ENCODE peak calls at places on chromosomes 12 and 14, in eight cellular contexts. One of them, this sample, is unnamed.

GRCh38 chr14:89912667-89913211 is 41.8 kb downstream of the EFCAB11 start:
- DNase-seq in tibial artery: peak; percentile 52
- DNase-seq in cardiac muscle cell: no peak
- DNase-seq in OCI-LY7: no peak
- DNase-seq in CD8-positive, alpha-beta T cell: no peak
- DNase-seq in colonic mucosa: no peak
- DNase-seq in H7: no peak
- DNase-seq in uterus: peak; percentile 45
- DNase-seq in this sample: no peak

GRCh38 chr12:22828059-22828458 is 203.1 kb downstream of the ETNK1 start:
- DNase-seq in tibial artery: no peak
- DNase-seq in cardiac muscle cell: no peak
- DNase-seq in OCI-LY7: no peak
- DNase-seq in CD8-positive, alpha-beta T cell: no peak
- DNase-seq in colonic mucosa: no peak
- DNase-seq in H7: no peak
- DNase-seq in uterus: no peak
- DNase-seq in this sample: no peak

GRCh38 chr14:92456215-92457017 is 57.2 kb upstream of the RIN3 start:
- DNase-seq in tibial artery: peak; percentile 38
- DNase-seq in cardiac muscle cell: peak; percentile 83
- DNase-seq in OCI-LY7: peak; percentile 57
- DNase-seq in CD8-positive, alpha-beta T cell: no peak
- DNase-seq in colonic mucosa: peak; percentile 41
- DNase-seq in H7: peak; percentile 89
- DNase-seq in uterus: peak; percentile 30
- DNase-seq in this sample: peak; percentile 72

GRCh38 chr12:27422697-27423096 is 23.8 kb upstream of the SMCO2 start:
- DNase-seq in tibial artery: no peak
- DNase-seq in cardiac muscle cell: no peak
- DNase-seq in OCI-LY7: no peak
- DNase-seq in CD8-positive, alpha-beta T cell: no peak
- DNase-seq in colonic mucosa: no peak
- DNase-seq in H7: peak; percentile 25
- DNase-seq in uterus: no peak
- DNase-seq in this sample: no peak

GRCh38 chr14:96212896-96213295 is 8.3 kb downstream of the BDKRB2 start:
- DNase-seq in tibial artery: no peak
- DNase-seq in cardiac muscle cell: no peak
- DNase-seq in OCI-LY7: no peak
- DNase-seq in CD8-positive, alpha-beta T cell: no peak
- DNase-seq in colonic mucosa: no peak
- DNase-seq in H7: no peak
- DNase-seq in uterus: no peak
- DNase-seq in this sample: no peak

GRCh38 chr12:89949457-89950195 is 241.0 kb upstream of the ATP2B1 start:
- DNase-seq in tibial artery: peak; percentile 41
- DNase-seq in cardiac muscle cell: peak; percentile 45
- DNase-seq in OCI-LY7: peak; percentile 60
- DNase-seq in CD8-positive, alpha-beta T cell: peak; percentile 54
- DNase-seq in colonic mucosa: peak; percentile 55
- DNase-seq in H7: no peak
- DNase-seq in uterus: no peak
- DNase-seq in this sample: peak; percentile 43

GRCh38 chr14:64114166-64114565 is 180.0 kb downstream of the ESR2 start:
- DNase-seq in tibial artery: no peak
- DNase-seq in cardiac muscle cell: no peak
- DNase-seq in OCI-LY7: no peak
- DNase-seq in CD8-positive, alpha-beta T cell: no peak
- DNase-seq in colonic mucosa: peak; percentile 47
- DNase-seq in H7: peak; percentile 30
- DNase-seq in uterus: no peak
- DNase-seq in this sample: no peak

GRCh38 chr14:39169541-39169900 is 612 bp downstream of the TRAPPC6B start:
- DNase-seq in tibial artery: no peak
- DNase-seq in cardiac muscle cell: no peak
- DNase-seq in OCI-LY7: no peak
- DNase-seq in CD8-positive, alpha-beta T cell: no peak
- DNase-seq in colonic mucosa: peak; percentile 24
- DNase-seq in H7: no peak
- DNase-seq in uterus: no peak
- DNase-seq in this sample: no peak

GRCh38 chr12:89783321-89784060 is 74.9 kb upstream of the ATP2B1 start:
- DNase-seq in tibial artery: no peak
- DNase-seq in cardiac muscle cell: peak; percentile 90
- DNase-seq in OCI-LY7: no peak
- DNase-seq in CD8-positive, alpha-beta T cell: no peak
- DNase-seq in colonic mucosa: peak; percentile 21
- DNase-seq in H7: no peak
- DNase-seq in uterus: no peak
- DNase-seq in this sample: peak; percentile 34

GRCh38 chr12:58925111-58925732 is 4.9 kb upstream of the LRIG3 start:
- DNase-seq in tibial artery: no peak
- DNase-seq in cardiac muscle cell: no peak
- DNase-seq in OCI-LY7: no peak
- DNase-seq in CD8-positive, alpha-beta T cell: no peak
- DNase-seq in colonic mucosa: peak; percentile 47
- DNase-seq in H7: no peak
- DNase-seq in uterus: no peak
- DNase-seq in this sample: no peak

GRCh38 chr14:65961004-65961403 is 525.2 kb upstream of the CCDC196 start:
- DNase-seq in tibial artery: no peak
- DNase-seq in cardiac muscle cell: peak; percentile 62
- DNase-seq in OCI-LY7: peak; percentile 41
- DNase-seq in CD8-positive, alpha-beta T cell: peak; percentile 70
- DNase-seq in colonic mucosa: peak; percentile 71
- DNase-seq in H7: peak; percentile 71
- DNase-seq in uterus: peak; percentile 26
- DNase-seq in this sample: no peak

GRCh38 chr12:125203145-125203765 is 138.0 kb downstream of the AACS start:
- DNase-seq in tibial artery: no peak
- DNase-seq in cardiac muscle cell: no peak
- DNase-seq in OCI-LY7: peak; percentile 75
- DNase-seq in CD8-positive, alpha-beta T cell: no peak
- DNase-seq in colonic mucosa: no peak
- DNase-seq in H7: no peak
- DNase-seq in uterus: no peak
- DNase-seq in this sample: no peak

GRCh38 chr12:98894412-98895085 is 249.5 kb downstream of the APAF1 start:
- DNase-seq in tibial artery: no peak
- DNase-seq in cardiac muscle cell: peak; percentile 40
- DNase-seq in OCI-LY7: no peak
- DNase-seq in CD8-positive, alpha-beta T cell: no peak
- DNase-seq in colonic mucosa: no peak
- DNase-seq in H7: peak; percentile 78
- DNase-seq in uterus: no peak
- DNase-seq in this sample: no peak

GRCh38 chr14:103699901-103700752 is 15.1 kb downstream of the XRCC3 start:
- DNase-seq in tibial artery: no peak
- DNase-seq in cardiac muscle cell: no peak
- DNase-seq in OCI-LY7: no peak
- DNase-seq in CD8-positive, alpha-beta T cell: no peak
- DNase-seq in colonic mucosa: no peak
- DNase-seq in H7: no peak
- DNase-seq in uterus: no peak
- DNase-seq in this sample: peak; percentile 61

GRCh38 chr12:77049767-77050353 is 15.5 kb downstream of the E2F7 start:
- DNase-seq in tibial artery: no peak
- DNase-seq in cardiac muscle cell: peak; percentile 72
- DNase-seq in OCI-LY7: peak; percentile 79
- DNase-seq in CD8-positive, alpha-beta T cell: peak; percentile 5
- DNase-seq in colonic mucosa: peak; percentile 23
- DNase-seq in H7: peak; percentile 26
- DNase-seq in uterus: no peak
- DNase-seq in this sample: no peak

GRCh38 chr12:97502600-97502999 is 40.0 kb downstream of the RMST start:
- DNase-seq in tibial artery: no peak
- DNase-seq in cardiac muscle cell: no peak
- DNase-seq in OCI-LY7: no peak
- DNase-seq in CD8-positive, alpha-beta T cell: no peak
- DNase-seq in colonic mucosa: no peak
- DNase-seq in H7: no peak
- DNase-seq in uterus: no peak
- DNase-seq in this sample: no peak

GRCh38 chr12:74980510-74980909 is 229.1 kb downstream of the KCNC2 start:
- DNase-seq in tibial artery: no peak
- DNase-seq in cardiac muscle cell: peak; percentile 10
- DNase-seq in OCI-LY7: no peak
- DNase-seq in CD8-positive, alpha-beta T cell: no peak
- DNase-seq in colonic mucosa: no peak
- DNase-seq in H7: no peak
- DNase-seq in uterus: no peak
- DNase-seq in this sample: no peak

GRCh38 chr14:40630471-40630870 is 976.2 kb upstream of the LRFN5 start:
- DNase-seq in tibial artery: no peak
- DNase-seq in cardiac muscle cell: no peak
- DNase-seq in OCI-LY7: no peak
- DNase-seq in CD8-positive, alpha-beta T cell: no peak
- DNase-seq in colonic mucosa: no peak
- DNase-seq in H7: no peak
- DNase-seq in uterus: no peak
- DNase-seq in this sample: no peak

GRCh38 chr12:49885118-49885517 is 18.6 kb downstream of the FAIM2 start:
- DNase-seq in tibial artery: no peak
- DNase-seq in cardiac muscle cell: no peak
- DNase-seq in OCI-LY7: no peak
- DNase-seq in CD8-positive, alpha-beta T cell: no peak
- DNase-seq in colonic mucosa: no peak
- DNase-seq in H7: no peak
- DNase-seq in uterus: no peak
- DNase-seq in this sample: no peak

GRCh38 chr14:99143793-99144192 is 128.2 kb downstream of the BCL11B start:
- DNase-seq in tibial artery: peak; percentile 11
- DNase-seq in cardiac muscle cell: no peak
- DNase-seq in OCI-LY7: no peak
- DNase-seq in CD8-positive, alpha-beta T cell: no peak
- DNase-seq in colonic mucosa: no peak
- DNase-seq in H7: peak; percentile 57
- DNase-seq in uterus: no peak
- DNase-seq in this sample: no peak

GRCh38 chr12:115000038-115000437 is 316.1 kb upstream of the TBX3 start:
- DNase-seq in tibial artery: no peak
- DNase-seq in cardiac muscle cell: peak; percentile 5
- DNase-seq in OCI-LY7: peak; percentile 94
- DNase-seq in CD8-positive, alpha-beta T cell: no peak
- DNase-seq in colonic mucosa: no peak
- DNase-seq in H7: no peak
- DNase-seq in uterus: no peak
- DNase-seq in this sample: no peak

GRCh38 chr12:54352022-54352531 is 12.2 kb downstream of the GPR84 start:
- DNase-seq in tibial artery: no peak
- DNase-seq in cardiac muscle cell: peak; percentile 64
- DNase-seq in OCI-LY7: no peak
- DNase-seq in CD8-positive, alpha-beta T cell: peak; percentile 27
- DNase-seq in colonic mucosa: no peak
- DNase-seq in H7: peak; percentile 78
- DNase-seq in uterus: peak; percentile 88
- DNase-seq in this sample: peak; percentile 71

GRCh38 chr14:50932159-50932558 is 12.1 kb downstream of the PYGL start:
- DNase-seq in tibial artery: no peak
- DNase-seq in cardiac muscle cell: no peak
- DNase-seq in OCI-LY7: no peak
- DNase-seq in CD8-positive, alpha-beta T cell: no peak
- DNase-seq in colonic mucosa: peak; percentile 12
- DNase-seq in H7: no peak
- DNase-seq in uterus: no peak
- DNase-seq in this sample: no peak
- H3K36me3 ChIP-seq in tibial artery: peaks cover 80% of the 10 kb centered on the region
- H3K36me3 ChIP-seq in cardiac muscle cell: no peaks in the 10 kb centered on the region
- H3K36me3 ChIP-seq in OCI-LY7: no peaks in the 10 kb centered on the region
- H3K36me3 ChIP-seq in CD8-positive, alpha-beta T cell: no peaks in the 10 kb centered on the region
- H3K36me3 ChIP-seq in colonic mucosa: no peaks in the 10 kb centered on the region
- H3K36me3 ChIP-seq in H7: peaks cover 30% of the 10 kb centered on the region
- H3K36me3 ChIP-seq in uterus: no peaks in the 10 kb centered on the region
- H3K36me3 ChIP-seq in this sample: no peaks in the 10 kb centered on the region

DNA sequence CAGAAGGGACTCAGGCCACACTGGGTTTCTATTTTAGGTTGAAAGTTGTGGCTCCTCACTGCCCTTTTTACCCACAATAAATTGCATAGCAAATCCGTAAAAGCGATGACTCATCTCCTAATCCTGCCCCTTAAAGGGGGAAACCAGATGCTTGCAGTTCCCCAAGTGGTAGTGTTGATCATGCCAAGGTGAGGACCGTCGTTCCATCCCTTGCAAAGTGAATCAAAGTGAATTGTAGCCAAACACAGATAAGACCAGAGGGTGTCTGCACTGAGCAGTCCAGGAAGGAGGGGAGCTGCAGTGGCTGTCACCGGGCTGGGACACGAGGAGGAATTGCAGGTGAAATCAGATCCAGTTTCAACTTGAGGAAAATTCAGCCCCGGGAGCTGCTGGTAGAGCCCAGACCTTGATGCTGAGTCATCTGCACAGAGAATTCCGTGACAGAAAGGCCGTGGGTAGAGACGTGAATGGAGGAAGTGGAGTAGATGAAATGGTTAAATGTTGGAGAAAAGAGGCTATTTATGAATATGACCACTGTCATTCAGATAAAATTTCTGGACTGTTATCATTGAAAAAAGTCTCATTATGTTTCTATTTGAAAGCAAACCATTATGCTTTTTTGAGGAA is 44.2 kb upstream of the MMP17 start:
- DNase-seq in tibial artery: no peak
- DNase-seq in cardiac muscle cell: no peak
- DNase-seq in OCI-LY7: no peak
- DNase-seq in CD8-positive, alpha-beta T cell: no peak
- DNase-seq in colonic mucosa: no peak
- DNase-seq in H7: peak; percentile 77
- DNase-seq in uterus: no peak
- DNase-seq in this sample: no peak
- H3K36me3 ChIP-seq in tibial artery: peaks cover 65% of the 10 kb centered on the region
- H3K36me3 ChIP-seq in cardiac muscle cell: peaks cover 39% of the 10 kb centered on the region
- H3K36me3 ChIP-seq in OCI-LY7: peaks cover 91% of the 10 kb centered on the region
- H3K36me3 ChIP-seq in CD8-positive, alpha-beta T cell: peaks cover 31% of the 10 kb centered on the region
- H3K36me3 ChIP-seq in colonic mucosa: peaks cover 21% of the 10 kb centered on the region
- H3K36me3 ChIP-seq in H7: peaks cover 17% of the 10 kb centered on the region
- H3K36me3 ChIP-seq in uterus: no peaks in the 10 kb centered on the region
- H3K36me3 ChIP-seq in this sample: peaks cover 86% of the 10 kb centered on the region

DNA sequence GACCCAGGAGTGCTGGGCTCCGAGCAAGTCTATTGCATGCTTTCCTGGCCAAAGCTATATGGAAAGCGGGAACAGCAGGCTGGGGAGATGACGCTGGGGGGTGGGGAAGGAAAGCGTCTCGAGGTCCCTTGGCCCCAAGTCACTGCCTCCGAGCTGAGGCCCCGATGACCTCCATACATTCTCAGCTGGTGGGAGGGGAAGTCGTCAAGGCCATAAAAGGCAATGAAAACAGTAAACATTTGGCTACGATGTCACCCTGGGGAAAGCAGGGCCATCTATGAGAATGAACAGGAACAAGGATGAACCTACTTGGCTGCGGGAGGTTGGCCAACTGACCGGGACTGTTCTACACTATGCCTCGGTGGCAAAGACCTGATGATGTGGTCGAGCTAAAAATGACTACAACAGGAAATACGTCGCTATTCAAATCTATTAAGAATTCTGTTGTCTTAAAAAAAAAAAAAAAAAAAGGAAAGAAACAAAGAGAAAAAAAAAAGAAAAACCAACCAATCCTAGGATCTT is 19.5 kb downstream of the PRKAB1 start:
- DNase-seq in tibial artery: no peak
- DNase-seq in cardiac muscle cell: no peak
- DNase-seq in OCI-LY7: no peak
- DNase-seq in CD8-positive, alpha-beta T cell: no peak
- DNase-seq in colonic mucosa: no peak
- DNase-seq in H7: no peak
- DNase-seq in uterus: no peak
- DNase-seq in this sample: no peak
- H3K36me3 ChIP-seq in tibial artery: no peaks in the 10 kb centered on the region
- H3K36me3 ChIP-seq in cardiac muscle cell: no peaks in the 10 kb centered on the region
- H3K36me3 ChIP-seq in OCI-LY7: peaks cover 70% of the 10 kb centered on the region
- H3K36me3 ChIP-seq in CD8-positive, alpha-beta T cell: no peaks in the 10 kb centered on the region
- H3K36me3 ChIP-seq in colonic mucosa: no peaks in the 10 kb centered on the region
- H3K36me3 ChIP-seq in H7: peaks cover 9% of the 10 kb centered on the region
- H3K36me3 ChIP-seq in uterus: no peaks in the 10 kb centered on the region
- H3K36me3 ChIP-seq in this sample: no peaks in the 10 kb centered on the region

GRCh38 chr12:32307352-32307751 is 92.0 kb upstream of the FGD4 start:
- DNase-seq in tibial artery: no peak
- DNase-seq in cardiac muscle cell: no peak
- DNase-seq in OCI-LY7: no peak
- DNase-seq in CD8-positive, alpha-beta T cell: no peak
- DNase-seq in colonic mucosa: no peak
- DNase-seq in H7: no peak
- DNase-seq in uterus: no peak
- DNase-seq in this sample: no peak
- H3K36me3 ChIP-seq in tibial artery: peaks cover 13% of the 10 kb centered on the region
- H3K36me3 ChIP-seq in cardiac muscle cell: no peaks in the 10 kb centered on the region
- H3K36me3 ChIP-seq in OCI-LY7: peaks cover 54% of the 10 kb centered on the region
- H3K36me3 ChIP-seq in CD8-positive, alpha-beta T cell: no peaks in the 10 kb centered on the region
- H3K36me3 ChIP-seq in colonic mucosa: no peaks in the 10 kb centered on the region
- H3K36me3 ChIP-seq in H7: peaks cover 5% of the 10 kb centered on the region
- H3K36me3 ChIP-seq in uterus: no peaks in the 10 kb centered on the region
- H3K36me3 ChIP-seq in this sample: peaks cover 8% of the 10 kb centered on the region

This sample was measured in heart left ventricle.